ENCODE peak calls at places on chromosome 1, in seven cellular contexts. B is omental fat pad, F is SHP77, S is WTC11, T is Caco-2, L is GM06990, Y is NCI-H510A. C is an unnamed sample.

GRCh38 chr1:170126691-170127090 is 19.1 kb upstream of the NTMT2 start:
- DNase-seq in L (peak), T (no peak), F (no peak), S (peak), B (no peak), Y (no peak), C (peak)

GRCh38 chr1:151611288-151611790 is 511 bp upstream of the SNX27 start:
- DNase-seq in T (peak), Y (no peak), L (no peak), S (no peak), B (no peak), F (no peak), C (peak)

GRCh38 chr1:4699724-4700301 is 45.4 kb downstream of the AJAP1 start:
- DNase-seq in B (no peak), L (no peak), S (no peak), Y (peak), T (no peak), F (no peak), C (peak)

GRCh38 chr1:223189903-223190724 is 47.1 kb upstream of the TLR5 start:
- DNase-seq in S (no peak), T (no peak), F (no peak), B (no peak), L (peak), Y (no peak), C (peak)

GRCh38 chr1:14788065-14788464 is 189.6 kb downstream of the KAZN start:
- DNase-seq in F (no peak), B (no peak), Y (no peak), L (no peak), S (no peak), T (no peak), C (no peak)

GRCh38 chr1:198726455-198726854 is 87.6 kb downstream of the PTPRC start:
- DNase-seq in S (no peak), B (no peak), L (no peak), T (no peak), Y (no peak), F (no peak), C (no peak)

GRCh38 chr1:234627009-234627950 is 17.3 kb upstream of the IRF2BP2 start:
- DNase-seq in F (no peak), L (no peak), T (peak), S (no peak), B (no peak), Y (no peak), C (no peak)

GRCh38 chr1:59218521-59219236 is 78.2 kb upstream of the FGGY start:
- DNase-seq in T (no peak), F (no peak), L (no peak), Y (no peak), B (no peak), S (no peak), C (peak)

GRCh38 chr1:61226791-61227567 is 144.6 kb downstream of the NFIA start:
- DNase-seq in T (no peak), S (no peak), B (no peak), Y (peak), F (peak), L (no peak), C (no peak)

GRCh38 chr1:151720190-151720953 is 950 bp upstream of the RIIAD1 start:
- DNase-seq in B (no peak), F (no peak), L (no peak), T (no peak), Y (no peak), S (no peak), C (peak)

GRCh38 chr1:34419662-34420061 is 243.0 kb downstream of the C1orf94 start:
- DNase-seq in T (peak), Y (peak), F (no peak), B (no peak), S (peak), L (no peak), C (peak)

GRCh38 chr1:219858980-219859379 is 69.4 kb downstream of the SLC30A10 start:
- DNase-seq in F (no peak), S (no peak), Y (no peak), T (no peak), L (no peak), B (no peak), C (no peak)

GRCh38 chr1:63108226-63108625 is 214.1 kb upstream of the FOXD3 start:
- DNase-seq in S (no peak), B (no peak), F (no peak), Y (no peak), L (no peak), T (no peak), C (peak)

GRCh38 chr1:6208723-6209660 is 3.1 kb downstream of the RNF207 start:
- DNase-seq in S (peak), Y (peak), F (no peak), L (peak), T (no peak), B (no peak), C (peak)

GRCh38 chr1:24392982-24393645 is 20.5 kb downstream of the STPG1 start:
- DNase-seq in Y (no peak), S (no peak), B (no peak), L (peak), F (no peak), T (no peak), C (no peak)

GRCh38 chr1:32047701-32048100 is 25.0 kb upstream of the TMEM39B start:
- DNase-seq in S (no peak), T (no peak), B (no peak), Y (no peak), L (no peak), F (no peak), C (no peak)

C was measured in RPMI7951.